ENCODE peak calls at places on chromosomes 16 and 17, in five cellular contexts. One of them, this sample, is unnamed.

GRCh38 chr16:85528528-85529387 is 84.4 kb upstream of the GSE1 start:
- DNase-seq in HFFc6: no peak
- DNase-seq in NCI-H460: no peak
- DNase-seq in psoas muscle: no peak
- DNase-seq in body of pancreas: no peak
- DNase-seq in this sample: no peak

GRCh38 chr17:73003487-73003886 is 89.0 kb downstream of the SLC39A11 start:
- DNase-seq in HFFc6: no peak
- DNase-seq in NCI-H460: no peak
- DNase-seq in psoas muscle: no peak
- DNase-seq in body of pancreas: peak
- DNase-seq in this sample: no peak

GRCh38 chr16:51648521-51648920 is 497.5 kb upstream of the SALL1 start:
- DNase-seq in HFFc6: peak
- DNase-seq in NCI-H460: no peak
- DNase-seq in psoas muscle: no peak
- DNase-seq in body of pancreas: no peak
- DNase-seq in this sample: peak

GRCh38 chr17:52024296-52024870 is 134.1 kb downstream of the CA10 start:
- DNase-seq in HFFc6: no peak
- DNase-seq in NCI-H460: no peak
- DNase-seq in psoas muscle: no peak
- DNase-seq in body of pancreas: no peak
- DNase-seq in this sample: peak

GRCh38 chr17:37483311-37484039 is 6.2 kb upstream of the DUSP14 start:
- DNase-seq in HFFc6: peak
- DNase-seq in NCI-H460: no peak
- DNase-seq in psoas muscle: peak
- DNase-seq in body of pancreas: no peak
- DNase-seq in this sample: peak

GRCh38 chr16:84098939-84099338 is 17.8 kb downstream of the MBTPS1 start:
- DNase-seq in HFFc6: no peak
- DNase-seq in NCI-H460: no peak
- DNase-seq in psoas muscle: no peak
- DNase-seq in body of pancreas: no peak
- DNase-seq in this sample: no peak

GRCh38 chr16:21283521-21284289 is 5.6 kb upstream of the CRYM start:
- DNase-seq in HFFc6: no peak
- DNase-seq in NCI-H460: peak
- DNase-seq in psoas muscle: peak
- DNase-seq in body of pancreas: peak
- DNase-seq in this sample: peak

GRCh38 chr17:77692571-77693161 is 265.8 kb upstream of the TNRC6C start:
- DNase-seq in HFFc6: peak
- DNase-seq in NCI-H460: no peak
- DNase-seq in psoas muscle: no peak
- DNase-seq in body of pancreas: no peak
- DNase-seq in this sample: no peak

This sample was measured in cardiac muscle cell.